ENCODE peak calls at places on chromosomes 6 and 20, in eight cellular contexts. Q is fibroblast of mammary gland, L is T-helper 2 cell, I is renal cortical epithelial cell, W is activated T-helper 1 cell treated with Interleukin-2 at 50 U/mL for 16 hours, P is cardiac muscle cell, U is RWPE1, N is Right ventricle myocardium superior. T is an unnamed sample.

GRCh38 chr6:125598422-125598821 is 151.0 kb upstream of the HEY2 start:
- DNase-seq in U (peak), L (no peak), W (no peak), I (peak), Q (peak), N (peak), P (no peak), T (no peak)

GRCh38 chr6:183668-184067 is 108.6 kb upstream of the DUSP22 start:
- DNase-seq in I (no peak), P (no peak), U (no peak), Q (no peak), W (no peak), L (no peak), N (no peak), T (no peak)

GRCh38 chr6:143803769-143804540 is 39.2 kb upstream of the LTV1 start:
- DNase-seq in L (no peak), W (no peak), N (no peak), I (no peak), Q (no peak), P (no peak), U (no peak), T (no peak)

GRCh38 chr20:45919536-45919933 is 7.6 kb upstream of the PLTP start:
- DNase-seq in L (no peak), W (no peak), P (no peak), I (peak), N (peak), Q (peak), U (no peak), T (no peak)

GRCh38 chr20:10434467-10434831 is 427 bp upstream of the MKKS start:
- DNase-seq in U (peak), W (peak), I (peak), Q (peak), P (peak), N (peak), L (peak), T (peak)

GRCh38 chr6:15578716-15579391 is 84.0 kb downstream of the DTNBP1 start:
- DNase-seq in L (no peak), I (no peak), U (no peak), Q (no peak), W (no peak), P (no peak), N (no peak), T (no peak)

GRCh38 chr20:59149678-59150504 is 13.7 kb upstream of the ZNF831 start:
- DNase-seq in N (peak), U (no peak), L (peak), P (no peak), I (no peak), W (peak), Q (no peak), T (peak)

GRCh38 chr20:37649017-37649416 is 44.8 kb upstream of the CTNNBL1 start:
- DNase-seq in W (no peak), L (no peak), Q (peak), N (no peak), I (peak), P (no peak), U (no peak), T (no peak)

GRCh38 chr6:89007209-89008001 is 44.0 kb upstream of the RNGTT start:
- DNase-seq in Q (no peak), L (no peak), N (no peak), W (no peak), I (peak), U (no peak), P (no peak), T (no peak)

GRCh38 chr20:46293084-46293483 is 15.2 kb downstream of the CDH22 start:
- DNase-seq in Q (peak), W (no peak), U (peak), P (peak), I (peak), N (no peak), L (no peak), T (no peak)

GRCh38 chr20:60729119-60729900 is 522.8 kb upstream of the CDH4 start:
- DNase-seq in W (no peak), P (no peak), N (no peak), Q (no peak), I (no peak), L (no peak), U (no peak), T (no peak)

GRCh38 chr6:4055420-4056041 is 23.4 kb downstream of the FAM217A start:
- DNase-seq in P (no peak), Q (peak), L (no peak), U (peak), I (peak), W (no peak), N (no peak), T (no peak)

GRCh38 chr6:168596316-168596715 is 155.3 kb downstream of the SMOC2 start:
- DNase-seq in Q (no peak), N (no peak), U (no peak), P (no peak), I (no peak), L (no peak), W (no peak), T (no peak)

GRCh38 chr20:63703976-63704748 is 3.6 kb downstream of the ARFRP1 start:
- DNase-seq in P (no peak), W (no peak), U (no peak), L (no peak), I (no peak), Q (no peak), N (no peak), T (no peak)

GRCh38 chr6:168252267-168252666 is 67.3 kb downstream of the DACT2 start:
- DNase-seq in N (no peak), L (no peak), Q (no peak), P (no peak), W (no peak), I (no peak), U (no peak), T (no peak)

GRCh38 chr6:169388767-169389166 is 135.1 kb upstream of the THBS2 start:
- DNase-seq in P (no peak), U (no peak), W (no peak), L (no peak), I (no peak), N (no peak), Q (no peak), T (no peak)

GRCh38 chr6:32947552-32948465 is 5.1 kb downstream of the HLA-DMA start:
- DNase-seq in P (peak), N (no peak), U (peak), Q (peak), I (peak), L (no peak), W (peak), T (no peak)

GRCh38 chr6:126335210-126335609 is 4.7 kb upstream of the CENPW start:
- DNase-seq in W (no peak), N (no peak), I (no peak), L (no peak), U (no peak), Q (no peak), P (no peak), T (no peak)

GRCh38 chr6:28824793-28825731 is 98.7 kb downstream of the TRIM27 start:
- DNase-seq in U (no peak), P (no peak), L (no peak), N (no peak), W (no peak), Q (no peak), I (no peak), T (no peak)

GRCh38 chr6:139126255-139126654 is 8.6 kb upstream of the HECA start:
- DNase-seq in P (no peak), I (peak), Q (peak), L (no peak), U (peak), N (no peak), W (no peak), T (no peak)

T was measured in stimulated activated effector memory CD8-positive, alpha-beta T cell treated with anti-CD3 and anti-CD28 coated beads, Interleukin-12 subunit alpha, Interleukin-12 subunit beta, amount 100 ng/mL, for 72 hours.